ENCODE peak calls at places on chromosomes 1 and 21, in five cellular contexts. One of them, this sample, is unnamed.

GRCh38 chr1:31778763-31779488 is 14.8 kb upstream of the ADGRB2 start:
- DNase-seq in left lung: no peak
- DNase-seq in coronary artery: no peak
- DNase-seq in neural progenitor cell: no peak
- DNase-seq in astrocyte of the cerebellum: no peak
- DNase-seq in this sample: no peak

GRCh38 chr1:223621312-223621734 is 44.2 kb downstream of the CAPN8 start:
- DNase-seq in coronary artery: no peak
- DNase-seq in neural progenitor cell: no peak
- DNase-seq in astrocyte of the cerebellum: no peak
- DNase-seq in left lung: peak
- DNase-seq in this sample: no peak

GRCh38 chr21:26570203-26570602 is 2.9 kb downstream of the CYYR1 start:
- DNase-seq in left lung: no peak
- DNase-seq in coronary artery: no peak
- DNase-seq in astrocyte of the cerebellum: no peak
- DNase-seq in neural progenitor cell: peak
- DNase-seq in this sample: no peak

GRCh38 chr1:53634571-53634979 is 104.4 kb downstream of the GLIS1 start:
- DNase-seq in coronary artery: peak
- DNase-seq in astrocyte of the cerebellum: no peak
- DNase-seq in neural progenitor cell: no peak
- DNase-seq in left lung: no peak
- DNase-seq in this sample: peak

GRCh38 chr21:17858764-17859163 is 39.6 kb upstream of the C21orf91 start:
- DNase-seq in coronary artery: no peak
- DNase-seq in neural progenitor cell: peak
- DNase-seq in left lung: no peak
- DNase-seq in astrocyte of the cerebellum: no peak
- DNase-seq in this sample: no peak

GRCh38 chr1:38052750-38053415 is 6.3 kb upstream of the POU3F1 start:
- DNase-seq in left lung: no peak
- DNase-seq in neural progenitor cell: peak
- DNase-seq in coronary artery: no peak
- DNase-seq in astrocyte of the cerebellum: no peak
- DNase-seq in this sample: no peak

GRCh38 chr21:29372063-29372802 is 73.5 kb downstream of the BACH1 start:
- DNase-seq in neural progenitor cell: peak
- DNase-seq in coronary artery: no peak
- DNase-seq in astrocyte of the cerebellum: peak
- DNase-seq in left lung: no peak
- DNase-seq in this sample: no peak

GRCh38 chr1:1960480-1961196 is 41.6 kb upstream of the TMEM52 start:
- DNase-seq in neural progenitor cell: no peak
- DNase-seq in coronary artery: no peak
- DNase-seq in astrocyte of the cerebellum: no peak
- DNase-seq in left lung: no peak
- DNase-seq in this sample: no peak

GRCh38 chr1:77407738-77408375 is 126.0 kb downstream of the AK5 start:
- DNase-seq in neural progenitor cell: no peak
- DNase-seq in coronary artery: no peak
- DNase-seq in left lung: no peak
- DNase-seq in astrocyte of the cerebellum: peak
- DNase-seq in this sample: no peak

GRCh38 chr1:204408074-204408507 is 3.5 kb downstream of the PPP1R15B start:
- DNase-seq in neural progenitor cell: peak
- DNase-seq in left lung: peak
- DNase-seq in coronary artery: no peak
- DNase-seq in astrocyte of the cerebellum: peak
- DNase-seq in this sample: peak

DNA sequence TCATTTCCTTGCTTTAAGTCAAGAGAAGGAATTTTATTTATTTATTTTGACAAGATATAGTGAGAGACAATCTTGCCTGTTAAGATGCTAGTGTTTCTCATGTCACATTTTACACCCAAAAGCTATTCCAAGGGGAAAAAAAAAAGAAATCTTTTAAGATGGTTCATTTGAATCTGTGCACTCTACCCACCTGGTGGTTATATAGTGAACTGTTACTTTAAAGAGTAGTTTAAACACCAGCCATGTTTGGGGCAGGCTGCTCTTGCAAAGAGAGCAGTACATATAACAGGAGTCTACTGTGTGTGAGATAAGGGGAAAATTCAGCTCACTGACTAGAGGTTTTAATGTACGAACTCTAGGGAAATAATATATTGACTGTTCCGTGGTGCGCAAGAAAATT is 3.3 kb upstream of the ELAVL4 start:
- DNase-seq in astrocyte of the cerebellum: no peak
- DNase-seq in left lung: no peak
- DNase-seq in coronary artery: no peak
- DNase-seq in neural progenitor cell: no peak
- DNase-seq in this sample: no peak
- TF ChIP-seq CTCF in astrocyte of the cerebellum: no peak
- TF ChIP-seq CTCF in left lung: no peak
- TF ChIP-seq CTCF in coronary artery: no peak
- TF ChIP-seq CTCF in neural progenitor cell: peak
- TF ChIP-seq CTCF in this sample: no peak

DNA sequence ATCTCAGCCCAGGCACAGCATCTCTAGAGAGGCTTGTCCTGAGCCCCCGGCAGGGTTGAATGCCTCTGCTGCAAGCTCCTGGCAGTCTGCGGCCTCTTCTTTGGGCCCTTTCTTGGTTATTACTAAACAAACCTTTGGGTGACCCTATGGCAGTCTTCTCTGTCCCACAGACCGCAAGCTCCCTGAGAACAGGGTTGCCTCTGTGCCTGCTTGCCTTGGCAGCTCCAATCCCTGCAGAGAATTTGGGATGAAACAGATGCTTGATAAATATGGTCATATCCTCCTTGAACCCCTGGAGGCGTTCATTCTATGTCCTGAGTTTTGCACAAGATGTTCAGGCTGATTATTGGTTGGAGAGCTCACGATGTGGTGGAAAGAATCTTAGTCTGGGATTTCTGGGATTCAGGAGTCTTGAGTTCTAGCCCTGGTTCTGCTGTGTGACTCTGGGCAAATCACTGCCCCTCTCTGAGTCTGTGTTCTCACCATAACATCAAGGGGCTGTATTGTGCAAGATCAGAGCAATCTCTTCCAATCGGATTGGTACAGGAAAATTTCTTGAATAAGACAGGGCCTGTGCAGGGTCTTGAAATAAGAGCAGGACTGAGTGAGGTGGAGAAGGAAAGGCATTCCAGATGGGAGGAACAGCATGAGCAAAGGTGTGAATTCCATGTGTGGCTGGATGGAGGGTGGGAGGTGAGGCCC is 49.6 kb downstream of the EDN2 start:
- DNase-seq in left lung: no peak
- DNase-seq in neural progenitor cell: no peak
- DNase-seq in astrocyte of the cerebellum: peak
- DNase-seq in coronary artery: no peak
- DNase-seq in this sample: no peak
- TF ChIP-seq CTCF in left lung: no peak
- TF ChIP-seq CTCF in neural progenitor cell: no peak
- TF ChIP-seq CTCF in astrocyte of the cerebellum: no peak
- TF ChIP-seq CTCF in coronary artery: no peak
- TF ChIP-seq CTCF in this sample: no peak

DNA sequence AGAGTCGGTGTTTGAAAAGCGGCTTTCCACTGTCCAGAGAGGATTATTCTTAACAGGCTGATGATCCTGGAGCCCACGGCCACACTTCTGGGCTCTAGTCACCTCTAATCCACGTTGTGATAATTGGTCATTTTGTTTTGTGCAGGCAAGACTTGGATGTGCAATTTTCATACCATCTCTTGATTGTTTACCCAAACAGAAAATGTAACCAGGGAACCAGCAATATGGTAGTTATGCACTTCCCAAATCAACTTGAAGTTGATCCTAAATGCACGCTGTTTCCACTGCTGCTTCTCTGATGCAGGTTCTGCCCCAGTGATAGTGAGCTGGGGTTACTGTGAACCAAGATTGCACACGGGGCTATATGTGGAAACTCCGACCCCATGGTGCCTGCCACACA is 14.8 kb upstream of the KCNJ15 start:
- DNase-seq in coronary artery: no peak
- DNase-seq in astrocyte of the cerebellum: no peak
- DNase-seq in neural progenitor cell: no peak
- DNase-seq in left lung: no peak
- DNase-seq in this sample: no peak
- TF ChIP-seq CTCF in coronary artery: no peak
- TF ChIP-seq CTCF in astrocyte of the cerebellum: no peak
- TF ChIP-seq CTCF in neural progenitor cell: no peak
- TF ChIP-seq CTCF in left lung: no peak
- TF ChIP-seq CTCF in this sample: no peak

DNA sequence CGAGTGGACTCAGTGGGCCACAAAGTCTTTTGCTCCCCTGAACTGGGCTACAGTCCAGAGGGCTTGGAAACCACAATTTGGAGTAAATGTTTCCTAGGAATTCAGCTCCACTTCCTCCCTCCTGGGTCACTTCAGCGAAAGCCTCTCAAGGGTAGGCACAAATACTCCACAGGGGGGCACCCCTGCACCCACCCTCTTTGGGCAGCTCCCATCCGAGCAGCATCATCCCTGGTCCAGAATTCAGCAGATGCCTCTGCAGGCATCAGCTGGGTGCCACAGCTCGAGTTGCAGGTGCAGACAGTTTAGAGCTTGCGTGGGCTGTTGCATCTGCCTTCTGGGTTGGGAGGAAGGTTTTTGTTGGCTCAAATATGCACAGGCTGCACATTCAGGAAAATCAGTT is 25.0 kb downstream of the KANK4 start:
- DNase-seq in astrocyte of the cerebellum: no peak
- DNase-seq in neural progenitor cell: peak
- DNase-seq in left lung: no peak
- DNase-seq in coronary artery: no peak
- DNase-seq in this sample: no peak
- TF ChIP-seq CTCF in astrocyte of the cerebellum: peak
- TF ChIP-seq CTCF in neural progenitor cell: peak
- TF ChIP-seq CTCF in left lung: no peak
- TF ChIP-seq CTCF in coronary artery: no peak
- TF ChIP-seq CTCF in this sample: no peak

This sample was measured in osteocyte.